ENCODE peak calls at places on chromosomes 3 and 15, in seven cellular contexts. Z, M, Y, X, R, I and P are unnamed samples. For H3K36me3 and H3K27me3, the result is how much of the 10 kb centered on the place peaks cover.

GRCh38 chr3:125151916-125152315 is 60.6 kb downstream of the SLC12A8 start:
- DNase-seq in Z (no peak), M (peak), Y (no peak), X (no peak), R (no peak), I (no peak), P (no peak)

GRCh38 chr3:172153335-172153861 is 114.0 kb downstream of the FNDC3B start:
- DNase-seq in Z (no peak), M (peak), Y (no peak), X (no peak), R (peak), I (no peak), P (peak)

GRCh38 chr15:57134877-57135276 is 216.4 kb downstream of the TCF12 start:
- DNase-seq in Z (peak), M (no peak), Y (no peak), X (no peak), R (no peak), I (no peak), P (no peak)

GRCh38 chr15:65862682-65863081 is 6.6 kb upstream of the RAB11A start:
- DNase-seq in Z (peak), M (peak), Y (peak), X (peak), R (peak), I (peak), P (peak)

GRCh38 chr3:152096280-152096679 is 172.4 kb upstream of the MBNL1 start:
- DNase-seq in Z (no peak), M (no peak), Y (no peak), X (no peak), R (no peak), I (no peak), P (no peak)

GRCh38 chr15:43974852-43975251 is 148.1 kb downstream of the WDR76 start:
- DNase-seq in Z (no peak), M (no peak), Y (no peak), X (no peak), R (no peak), I (peak), P (no peak)

GRCh38 chr3:125039897-125040175 is 16.0 kb downstream of the HEG1 start:
- DNase-seq in Z (no peak), M (no peak), Y (no peak), X (no peak), R (no peak), I (no peak), P (no peak)

GRCh38 chr15:38768970-38769369 is 204.4 kb upstream of the RASGRP1 start:
- DNase-seq in Z (no peak), M (peak), Y (no peak), X (peak), R (peak), I (peak), P (peak)

GRCh38 chr15:76024021-76024768 is 12.0 kb upstream of the NRG4 start:
- DNase-seq in Z (no peak), M (no peak), Y (no peak), X (no peak), R (no peak), I (no peak), P (peak)

GRCh38 chr3:141875893-141876380 is 506 bp upstream of the ATP1B3 start:
- DNase-seq in Z (peak), M (peak), Y (no peak), X (peak), R (no peak), I (peak), P (no peak)

GRCh38 chr15:40063563-40064011 is 24.6 kb upstream of the SRP14 start:
- DNase-seq in Z (no peak), M (peak), Y (no peak), X (no peak), R (peak), I (no peak), P (no peak)

GRCh38 chr15:79170256-79170664 is 79.7 kb upstream of the RASGRF1 start:
- DNase-seq in Z (peak), M (peak), Y (no peak), X (no peak), R (peak), I (no peak), P (peak)

GRCh38 chr3:194043516-194043915 is 92.4 kb upstream of the HES1 start:
- DNase-seq in Z (no peak), M (peak), Y (no peak), X (no peak), R (peak), I (no peak), P (peak)

GRCh38 chr3:79306939-79307590 is 460.7 kb downstream of the ROBO1 start:
- DNase-seq in Z (no peak), M (no peak), Y (no peak), X (peak), R (no peak), I (no peak), P (peak)

GRCh38 chr15:40985541-40986330 is 32.5 kb downstream of the CHAC1 start:
- DNase-seq in Z (no peak), M (peak), Y (no peak), X (no peak), R (no peak), I (no peak), P (no peak)

GRCh38 chr3:30332196-30333021 is 274.0 kb upstream of the TGFBR2 start:
- DNase-seq in Z (no peak), M (no peak), Y (no peak), X (no peak), R (no peak), I (no peak), P (no peak)

GRCh38 chr3:186413615-186414415 is 51.8 kb upstream of the DGKG start:
- DNase-seq in Z (peak), M (peak), Y (peak), X (peak), R (peak), I (peak), P (peak)

GRCh38 chr3:30689202-30689641 is 82.8 kb downstream of the TGFBR2 start:
- DNase-seq in Z (peak), M (peak), Y (no peak), X (no peak), R (peak), I (no peak), P (peak)

GRCh38 chr3:20563236-20563635 is 377.2 kb upstream of the SGO1 start:
- DNase-seq in Z (no peak), M (no peak), Y (no peak), X (no peak), R (no peak), I (no peak), P (no peak)

GRCh38 chr3:107413264-107413663 is 36.0 kb downstream of the CCDC54 start:
- DNase-seq in Z (no peak), M (no peak), Y (no peak), X (peak), R (no peak), I (no peak), P (no peak)

GRCh38 chr3:107077391-107077790 is 299.8 kb upstream of the CCDC54 start:
- DNase-seq in Z (no peak), M (no peak), Y (no peak), X (no peak), R (no peak), I (no peak), P (no peak)

GRCh38 chr3:132290833-132291232 is 26.4 kb upstream of the ACP3 start:
- DNase-seq in Z (no peak), M (peak), Y (no peak), X (no peak), R (peak), I (no peak), P (no peak)

GRCh38 chr3:82163907-82164520 is 402.6 kb upstream of the GBE1 start:
- DNase-seq in Z (no peak), M (peak), Y (peak), X (peak), R (peak), I (peak), P (no peak)

GRCh38 chr15:64991536-64992135 is 1.9 kb upstream of the SPG21 start:
- DNase-seq in Z (no peak), M (no peak), Y (no peak), X (no peak), R (no peak), I (no peak), P (no peak)

GRCh38 chr3:77041756-77042155 is 1.9 kb downstream of the ROBO2 start:
- DNase-seq in Z (no peak), M (no peak), Y (no peak), X (no peak), R (no peak), I (no peak), P (peak)

GRCh38 chr15:90895571-90896117 is 7.5 kb upstream of the MAN2A2 start:
- DNase-seq in Z (peak), M (peak), Y (no peak), X (peak), R (no peak), I (peak), P (no peak)

GRCh38 chr15:70627734-70628541 is 135.4 kb downstream of the UACA start:
- DNase-seq in Z (peak), M (peak), Y (no peak), X (no peak), R (no peak), I (no peak), P (no peak)

GRCh38 chr3:72485649-72486048 is 362.6 kb downstream of the SHQ1 start:
- DNase-seq in Z (no peak), M (peak), Y (no peak), X (no peak), R (no peak), I (no peak), P (no peak)

GRCh38 chr3:54936561-54936960 is 8.7 kb upstream of the LRTM1 start:
- DNase-seq in Z (no peak), M (peak), Y (no peak), X (no peak), R (no peak), I (no peak), P (no peak)

GRCh38 chr3:15808679-15809078 is 10.9 kb upstream of the ANKRD28 start:
- DNase-seq in Z (no peak), M (no peak), Y (no peak), X (no peak), R (no peak), I (no peak), P (no peak)
- H3K36me3 ChIP-seq in Z (under half), M (under half), Y (under half), X (under half), R (under half), I (under half), P (under half)

DNA sequence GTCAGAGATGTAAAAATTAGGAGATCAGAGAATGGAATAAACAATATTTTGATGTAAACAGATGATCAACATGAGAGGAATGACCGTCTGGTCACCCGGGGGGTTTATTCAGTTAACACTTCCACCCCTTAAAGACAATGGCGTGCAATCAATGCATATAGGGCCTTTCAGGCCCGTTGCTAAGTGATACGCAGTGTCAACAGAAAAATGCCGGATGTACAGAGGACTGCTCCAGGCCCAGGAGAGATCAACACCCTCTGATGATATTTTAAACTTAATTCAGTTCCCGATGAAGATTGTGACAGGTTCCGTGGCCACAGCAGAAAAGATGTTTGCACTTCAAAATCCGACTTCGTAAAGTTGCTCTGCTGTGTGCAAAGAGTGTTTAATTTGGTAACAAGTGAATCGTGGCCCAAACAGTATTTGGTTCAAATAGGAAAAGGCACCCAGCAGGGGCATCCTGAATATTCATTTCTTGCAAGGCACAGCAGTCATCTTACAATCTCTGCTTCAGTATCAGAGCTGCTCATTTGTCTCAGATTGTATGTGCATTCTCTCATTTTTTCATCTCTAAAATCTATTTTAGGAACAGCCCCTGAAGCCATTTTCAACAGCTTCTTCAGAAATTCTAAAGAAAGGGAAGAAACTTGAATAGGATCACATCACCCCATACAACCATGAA is 72.6 kb downstream of the FOXB1 start:
- DNase-seq in Z (no peak), M (no peak), Y (no peak), X (peak), R (no peak), I (peak), P (no peak)
- TF ChIP-seq EZH2phosphoT487 in Z (no peak), M (no peak), Y (no peak), X (no peak), R (no peak), I (no peak), P (no peak)

GRCh38 chr3:133673746-133674145 is 12.0 kb upstream of the TOPBP1 start:
- DNase-seq in Z (no peak), M (no peak), Y (no peak), X (peak), R (no peak), I (no peak), P (no peak)
- H3K27me3 ChIP-seq in Z (under half), M (under half), Y (under half), X (under half), R (under half), I (half or more), P (under half)

GRCh38 chr3:94529821-94530220 is 467.0 kb downstream of the NSUN3 start:
- DNase-seq in Z (no peak), M (no peak), Y (no peak), X (no peak), R (no peak), I (no peak), P (no peak)
- H3K36me3 ChIP-seq in Z (under half), M (under half), Y (under half), X (under half), R (under half), I (under half), P (under half)

GRCh38 chr15:99014803-99015676 is 7.4 kb upstream of the PGPEP1L start:
- DNase-seq in Z (peak), M (peak), Y (peak), X (peak), R (peak), I (peak), P (peak)
- TF ChIP-seq EZH2phosphoT487 in Z (no peak), M (no peak), Y (no peak), X (no peak), R (no peak), I (peak), P (no peak)

GRCh38 chr15:29962404-29962803 is 120.4 kb upstream of the GOLGA8J start:
- DNase-seq in Z (no peak), M (no peak), Y (no peak), X (peak), R (no peak), I (peak), P (no peak)
- H3K27me3 ChIP-seq in Z (under half), M (half or more), Y (under half), X (under half), R (under half), I (under half), P (under half)